ENCODE peak calls at places on chromosomes 2 and 18, in four cellular contexts. Y, B, T and E are unnamed samples. For H3K9me1, the result is how much of the 10 kb centered on the place peaks cover.

GRCh38 chr2:141506116-141506515 is 624.7 kb downstream of the LRP1B start:
- DNase-seq in Y (no peak), B (no peak), T (no peak), E (no peak)

GRCh38 chr2:20619624-20620024 is 31.3 kb downstream of the HS1BP3 start:
- DNase-seq in Y (no peak), B (no peak), T (no peak), E (no peak)

GRCh38 chr2:209495855-209496585 is 72.2 kb downstream of the MAP2 start:
- DNase-seq in Y (no peak), B (peak), T (peak), E (peak)

GRCh38 chr2:217065695-217066405 is 206.0 kb upstream of the TNP1 start:
- DNase-seq in Y (no peak), B (peak), T (peak), E (no peak)

GRCh38 chr2:21627938-21628337 is 504.2 kb downstream of the TDRD15 start:
- DNase-seq in Y (no peak), B (peak), T (no peak), E (no peak)

GRCh38 chr2:129765326-129766158 is 213.9 kb upstream of the RAB6C start:
- DNase-seq in Y (no peak), B (no peak), T (no peak), E (no peak)

GRCh38 chr18:73835656-73836055 is 312.0 kb downstream of the FBXO15 start:
- DNase-seq in Y (no peak), B (peak), T (no peak), E (no peak)

GRCh38 chr2:182559623-182560022 is 132.8 kb upstream of the PDE1A start:
- DNase-seq in Y (no peak), B (peak), T (no peak), E (peak)

GRCh38 chr2:207088276-207088675 is 77.5 kb downstream of the KLF7 start:
- DNase-seq in Y (no peak), B (no peak), T (no peak), E (no peak)

GRCh38 chr2:218400167-218400929 is 680 bp downstream of the CTDSP1 start:
- DNase-seq in Y (peak), B (no peak), T (peak), E (no peak)

GRCh38 chr18:3345452-3345851 is 83.5 kb downstream of the MYL12B start:
- DNase-seq in Y (no peak), B (peak), T (no peak), E (no peak)

GRCh38 chr2:12164689-12165088 is 418.3 kb downstream of the LPIN1 start:
- DNase-seq in Y (no peak), B (no peak), T (no peak), E (no peak)

GRCh38 chr18:28682912-28683311 is 506.0 kb upstream of the CDH2 start:
- DNase-seq in Y (no peak), B (no peak), T (no peak), E (no peak)

GRCh38 chr2:233148354-233148753 is 88.2 kb downstream of the INPP5D start:
- DNase-seq in Y (no peak), B (no peak), T (no peak), E (no peak)

GRCh38 chr2:160388464-160389263 is 104.9 kb downstream of the RBMS1 start:
- DNase-seq in Y (no peak), B (no peak), T (no peak), E (no peak)

GRCh38 chr2:238255146-238255545 is 15.3 kb upstream of the HES6 start:
- DNase-seq in Y (no peak), B (no peak), T (no peak), E (no peak)

GRCh38 chr2:174383796-174384195 is 11.7 kb upstream of the SCRN3 start:
- DNase-seq in Y (no peak), B (no peak), T (no peak), E (no peak)

GRCh38 chr2:238152811-238153688 is 5.7 kb upstream of the ERFE start:
- DNase-seq in Y (no peak), B (no peak), T (no peak), E (no peak)

GRCh38 chr18:51498085-51498855 is 300.8 kb upstream of the MEX3C start:
- DNase-seq in Y (no peak), B (no peak), T (no peak), E (no peak)

GRCh38 chr2:24253303-24253919 is 78.6 kb downstream of the FAM228A start:
- DNase-seq in Y (peak), B (peak), T (no peak), E (no peak)

GRCh38 chr2:210072922-210073509 is 70.6 kb downstream of the RPE start:
- DNase-seq in Y (peak), B (peak), T (peak), E (no peak)

GRCh38 chr18:49976810-49977209 is 163.5 kb upstream of the ACAA2 start:
- DNase-seq in Y (no peak), B (no peak), T (no peak), E (no peak)

GRCh38 chr2:171703574-171704347 is 16.5 kb downstream of the DYNC1I2 start:
- DNase-seq in Y (peak), B (peak), T (peak), E (no peak)

GRCh38 chr2:47230418-47230817 is 75.3 kb upstream of the STPG4 start:
- DNase-seq in Y (no peak), B (peak), T (no peak), E (no peak)

GRCh38 chr18:48711651-48712486 is 173.0 kb downstream of the CTIF start:
- DNase-seq in Y (peak), B (peak), T (peak), E (no peak)

GRCh38 chr2:118013221-118013723 is 598 bp downstream of the CCDC93 start:
- DNase-seq in Y (peak), B (no peak), T (peak), E (no peak)

GRCh38 chr2:112958428-112959108 is 19.2 kb upstream of the IL36G start:
- DNase-seq in Y (peak), B (peak), T (peak), E (no peak)

GRCh38 chr18:46338213-46338612 is 234.0 kb downstream of the HAUS1 start:
- DNase-seq in Y (no peak), B (no peak), T (no peak), E (no peak)

GRCh38 chr2:206920310-206920709 is 19.0 kb upstream of the CPO start:
- DNase-seq in Y (no peak), B (no peak), T (no peak), E (no peak)

GRCh38 chr2:18614042-18614441 is 24.7 kb upstream of the NT5C1B start:
- DNase-seq in Y (no peak), B (peak), T (no peak), E (no peak)

GRCh38 chr2:23404426-23404825 is 19.4 kb downstream of the KLHL29 start:
- DNase-seq in Y (no peak), B (peak), T (peak), E (no peak)

GRCh38 chr2:37389984-37390765 is 45.7 kb downstream of the QPCT start:
- DNase-seq in Y (peak), B (peak), T (peak), E (no peak)

GRCh38 chr2:18831916-18832510 is 242.6 kb upstream of the NT5C1B start:
- DNase-seq in Y (no peak), B (peak), T (no peak), E (no peak)

GRCh38 chr2:168976034-168976654 is 55.0 kb downstream of the ABCB11 start:
- DNase-seq in Y (peak), B (no peak), T (peak), E (no peak)

GRCh38 chr18:8949206-8949605 is 153.3 kb upstream of the NDUFV2 start:
- DNase-seq in Y (no peak), B (peak), T (no peak), E (no peak)

GRCh38 chr2:173349295-173349694 is 5.4 kb upstream of the CDCA7 start:
- DNase-seq in Y (no peak), B (no peak), T (no peak), E (no peak)
- H3K9me1 ChIP-seq in Y (under half), B (under half), T (under half), E (under half)

GRCh38 chr2:70964596-70965386 is 13.6 kb upstream of the ANKRD53 start:
- DNase-seq in Y (peak), B (peak), T (peak), E (no peak)

GRCh38 chr2:70964133-70964532 is 14.3 kb upstream of the ANKRD53 start:
- DNase-seq in Y (no peak), B (no peak), T (no peak), E (no peak)

GRCh38 chr2:70965506-70965905 is 12.9 kb upstream of the ANKRD53 start:
- DNase-seq in Y (no peak), B (no peak), T (no peak), E (no peak)

GRCh38 chr2:70966681-70967080 is 11.7 kb upstream of the ANKRD53 start:
- DNase-seq in Y (no peak), B (no peak), T (no peak), E (no peak)

GRCh38 chr2:70967189-70967588 is 11.2 kb upstream of the ANKRD53 start:
- DNase-seq in Y (no peak), B (no peak), T (no peak), E (no peak)
- H3K9me1 ChIP-seq in Y (under half), B (under half), T (under half), E (under half)

DNA sequence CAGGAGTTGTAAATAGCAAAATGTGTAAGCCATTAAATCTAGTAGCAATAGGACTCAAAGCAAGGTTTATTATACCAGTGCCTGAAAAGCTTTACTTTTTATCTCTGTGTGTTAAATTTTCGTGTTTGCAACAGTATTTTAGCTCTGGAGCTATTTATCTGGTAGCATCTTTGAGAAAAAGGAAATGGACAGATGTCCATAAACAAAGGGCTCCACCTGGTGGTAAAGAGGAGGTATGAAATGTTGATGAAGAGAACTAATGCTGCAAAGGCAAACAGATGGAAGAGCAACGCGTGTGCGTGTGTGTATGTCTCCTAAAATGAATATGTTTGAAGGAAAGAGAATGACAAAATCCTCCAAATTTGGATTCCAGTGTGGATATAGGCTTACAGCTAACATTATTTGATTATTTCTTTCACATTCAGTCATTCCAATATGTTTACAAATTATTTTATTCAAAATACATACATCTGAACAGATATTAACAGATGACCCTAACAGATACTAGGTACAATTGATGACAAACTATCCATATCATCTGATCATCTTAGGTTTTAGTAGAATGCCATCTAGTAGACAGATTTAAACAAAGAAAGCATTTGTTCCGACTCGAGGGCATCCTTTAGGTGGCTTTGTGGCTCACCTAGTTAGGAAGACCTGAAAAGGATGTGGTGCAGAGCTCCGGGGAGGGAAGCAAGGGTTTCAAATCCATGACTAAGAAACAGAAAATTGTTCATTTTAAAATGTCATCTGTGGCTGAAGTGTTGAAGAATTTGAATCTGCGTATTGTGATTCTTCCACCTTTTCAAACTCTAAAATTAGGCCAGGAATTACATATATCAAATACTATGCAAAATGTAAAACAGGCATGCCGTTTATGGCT is 383.3 kb downstream of the MTX2 start:
- DNase-seq in Y (peak), B (peak), T (peak), E (no peak)
- H3K9me1 ChIP-seq in Y (under half), B (under half), T (under half), E (under half)

DNA sequence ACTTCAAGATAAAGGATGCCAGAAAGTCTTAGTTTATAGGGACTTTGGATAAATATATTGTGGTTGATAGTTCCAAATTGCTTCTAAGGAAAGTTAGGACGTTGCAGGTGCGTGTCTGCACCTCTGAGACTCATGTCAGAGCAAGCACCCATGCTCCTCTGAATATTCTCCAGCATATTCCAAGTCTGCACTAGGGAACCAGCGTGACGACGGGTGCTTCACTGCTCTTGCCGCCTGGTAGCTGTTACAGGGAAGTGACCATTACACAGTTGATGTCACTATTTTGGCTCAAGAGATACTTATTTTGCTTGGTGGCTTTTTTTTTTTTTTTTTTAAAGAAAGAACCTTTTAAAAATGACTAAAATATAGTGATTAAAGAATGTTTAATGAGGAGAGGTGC is 35.6 kb downstream of the GATA6 start:
- DNase-seq in Y (no peak), B (no peak), T (no peak), E (no peak)
- H3K9me1 ChIP-seq in Y (under half), B (under half), T (under half), E (under half)

GRCh38 chr2:86412007-86412406 is 29.2 kb upstream of the KDM3A start:
- DNase-seq in Y (no peak), B (no peak), T (no peak), E (no peak)

GRCh38 chr2:86413296-86414085 is 27.7 kb upstream of the KDM3A start:
- DNase-seq in Y (no peak), B (no peak), T (peak), E (no peak)

GRCh38 chr2:86414996-86415395 is 26.2 kb upstream of the KDM3A start:
- DNase-seq in Y (no peak), B (no peak), T (no peak), E (no peak)

GRCh38 chr2:86416126-86416525 is 25.0 kb upstream of the KDM3A start:
- DNase-seq in Y (no peak), B (no peak), T (no peak), E (no peak)

GRCh38 chr2:86410581-86410980 is 30.6 kb upstream of the KDM3A start:
- DNase-seq in Y (no peak), B (no peak), T (no peak), E (no peak)
- H3K9me1 ChIP-seq in Y (under half), B (under half), T (under half), E (under half)

DNA sequence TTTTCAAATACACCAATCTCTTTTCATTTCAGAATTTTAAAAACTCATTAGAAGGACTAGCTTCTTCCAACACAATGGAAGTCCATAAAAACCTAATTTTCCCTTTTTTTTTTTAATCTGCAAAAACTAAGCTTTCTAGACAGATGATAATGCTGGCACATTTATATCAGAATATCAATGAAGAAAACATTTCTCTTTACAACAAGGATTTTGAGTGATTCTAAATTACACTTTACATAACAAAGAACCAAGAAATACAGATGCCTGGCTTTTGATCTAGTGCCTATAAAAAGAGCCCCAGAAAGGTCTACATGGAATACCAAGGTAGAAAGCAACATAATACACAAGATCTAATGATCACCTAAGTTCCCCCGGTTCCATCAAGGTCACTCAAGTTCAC is 108.0 kb downstream of the AFF3 start:
- DNase-seq in Y (no peak), B (no peak), T (no peak), E (no peak)
- H3K9me1 ChIP-seq in Y (under half), B (under half), T (under half), E (under half)

GRCh38 chr2:9519250-9519649 is 36.4 kb downstream of the ADAM17 start:
- DNase-seq in Y (no peak), B (peak), T (no peak), E (no peak)
- H3K9me1 ChIP-seq in Y (under half), B (under half), T (under half), E (under half)